ENCODE peak calls at places on chromosomes 16 and 17, in seven cellular contexts. H, K, C, D, T, G and J are unnamed samples.

GRCh38 chr16:19844945-19845641 is 39.6 kb downstream of the GPRC5B start:
- DNase-seq in H (no peak), K (peak), C (no peak), D (no peak), T (no peak), G (no peak), J (no peak)

GRCh38 chr17:78724544-78724943 is 57.5 kb downstream of the CYTH1 start:
- DNase-seq in H (no peak), K (no peak), C (peak), D (no peak), T (peak), G (no peak), J (no peak)

GRCh38 chr17:49845210-49845782 is 2.6 kb downstream of the TAC4 start:
- DNase-seq in H (no peak), K (no peak), C (no peak), D (no peak), T (no peak), G (no peak), J (no peak)

GRCh38 chr16:10625595-10626357 is 45.4 kb upstream of the EMP2 start:
- DNase-seq in H (no peak), K (no peak), C (no peak), D (no peak), T (no peak), G (no peak), J (no peak)

GRCh38 chr17:1006054-1006453 is 9.1 kb downstream of the TIMM22 start:
- DNase-seq in H (no peak), K (no peak), C (no peak), D (no peak), T (no peak), G (no peak), J (no peak)

GRCh38 chr16:55282441-55282840 is 41.6 kb upstream of the IRX6 start:
- DNase-seq in H (no peak), K (no peak), C (no peak), D (no peak), T (no peak), G (no peak), J (no peak)

GRCh38 chr16:30142672-30143346 is 19.8 kb upstream of the MAPK3 start:
- DNase-seq in H (no peak), K (no peak), C (no peak), D (no peak), T (no peak), G (no peak), J (peak)

GRCh38 chr17:68782829-68783228 is 172.4 kb downstream of the ABCA8 start:
- DNase-seq in H (no peak), K (no peak), C (no peak), D (no peak), T (no peak), G (no peak), J (no peak)

GRCh38 chr16:65105173-65105572 is 16.7 kb downstream of the CDH11 start:
- DNase-seq in H (no peak), K (no peak), C (no peak), D (no peak), T (no peak), G (no peak), J (no peak)